ENCODE peak calls at places on chromosomes 4 and X, in five cellular contexts. I is Peyer's patch, Z is tibial nerve, X is HCT116, V is heart left ventricle. P is an unnamed sample.

GRCh38 chr4:41611881-41612871 is 74.2 kb downstream of the LIMCH1 start:
- DNase-seq in I (no peak), Z (peak; percentile 37), X (no peak), V (peak; percentile 68), P (peak; percentile 47)

GRCh38 chrX:72358313-72358712 is 52.6 kb upstream of the CITED1 start:
- DNase-seq in I (no peak), Z (no peak), X (no peak), V (no peak), P (no peak)

GRCh38 chr4:83112678-83113428 is 1.7 kb downstream of the PLAC8 start:
- DNase-seq in I (no peak), Z (no peak), X (no peak), V (no peak), P (no peak)

GRCh38 chr4:148441986-148442829 is at the start of gene NR3C2:
- DNase-seq in I (peak; percentile 98), Z (peak; percentile 99), X (peak; percentile 95), V (peak; percentile 100), P (peak; percentile 100)

GRCh38 chr4:46839128-46839527 is 69.9 kb downstream of the COX7B2 start:
- DNase-seq in I (no peak), Z (no peak), X (no peak), V (no peak), P (no peak)

GRCh38 chr4:144223654-144224053 is 83.1 kb upstream of the GYPA start:
- DNase-seq in I (no peak), Z (no peak), X (no peak), V (no peak), P (no peak)

GRCh38 chr4:109303141-109303499 is 662 bp upstream of the COL25A1 start:
- DNase-seq in I (no peak), Z (no peak), X (no peak), V (no peak), P (no peak)

GRCh38 chr4:158255727-158256324 is 45.5 kb downstream of the TMEM144 start:
- DNase-seq in I (no peak), Z (peak; percentile 47), X (peak; percentile 36), V (no peak), P (peak; percentile 9)

GRCh38 chr4:1408418-1408817 is 2.2 kb upstream of the NKX1-1 start:
- DNase-seq in I (peak; percentile 38), Z (no peak), X (no peak), V (no peak), P (peak; percentile 2)

GRCh38 chr4:6943870-6944195 is 34.2 kb downstream of the TBC1D14 start:
- DNase-seq in I (peak; percentile 47), Z (no peak), X (no peak), V (no peak), P (no peak)

GRCh38 chrX:2500681-2501151 is at the start of the genes DHRSX and ZBED1:
- DNase-seq in I (peak; percentile 71), Z (no peak), X (no peak), V (peak; percentile 59), P (no peak)

GRCh38 chrX:129230850-129231512 is 292.3 kb downstream of the SMARCA1 start:
- DNase-seq in I (no peak), Z (no peak), X (no peak), V (no peak), P (no peak)

GRCh38 chr4:23822181-23822580 is 67.7 kb downstream of the PPARGC1A start:
- DNase-seq in I (no peak), Z (no peak), X (no peak), V (no peak), P (no peak)

GRCh38 chr4:38678078-38678477 is 14.1 kb downstream of the KLF3 start:
- DNase-seq in I (no peak), Z (peak; percentile 42), X (no peak), V (no peak), P (no peak)

GRCh38 chr4:15457401-15458201 is 12.1 kb upstream of the CC2D2A start:
- DNase-seq in I (no peak), Z (no peak), X (no peak), V (no peak), P (no peak)

GRCh38 chr4:26365537-26366150 is 44.8 kb downstream of the RBPJ start:
- DNase-seq in I (no peak), Z (no peak), X (no peak), V (no peak), P (no peak)

GRCh38 chr4:43234626-43235025 is 342.1 kb downstream of the GRXCR1 start:
- DNase-seq in I (no peak), Z (no peak), X (no peak), V (no peak), P (no peak)

GRCh38 chr4:92791876-92792490 is 488.2 kb downstream of the GRID2 start:
- DNase-seq in I (no peak), Z (no peak), X (no peak), V (no peak), P (no peak)

GRCh38 chrX:39508300-39508692 is 589.5 kb downstream of the BCOR start:
- DNase-seq in I (no peak), Z (no peak), X (no peak), V (no peak), P (no peak)

GRCh38 chrX:98299785-98300184 is 1416.1 kb downstream of the RPA4 start:
- DNase-seq in I (no peak), Z (no peak), X (no peak), V (no peak), P (no peak)

GRCh38 chr4:99248714-99249113 is 29.7 kb upstream of the ADH6 start:
- DNase-seq in I (no peak), Z (no peak), X (no peak), V (no peak), P (no peak)

GRCh38 chr4:101977096-101977495 is 186.6 kb downstream of the BANK1 start:
- DNase-seq in I (no peak), Z (no peak), X (peak; percentile 92), V (no peak), P (peak; percentile 20)

GRCh38 chrX:124033821-124034220 is 72.3 kb downstream of the STAG2 start:
- DNase-seq in I (no peak), Z (no peak), X (no peak), V (no peak), P (no peak)

GRCh38 chr4:79174855-79175254 is 151.0 kb downstream of the NAA11 start:
- DNase-seq in I (no peak), Z (no peak), X (no peak), V (no peak), P (no peak)

GRCh38 chrX:72381439-72382198 is 75.9 kb upstream of the CITED1 start:
- DNase-seq in I (no peak), Z (no peak), X (no peak), V (no peak), P (no peak)

GRCh38 chr4:48112017-48112667 is 21.9 kb downstream of the TXK start:
- DNase-seq in I (no peak), Z (no peak), X (no peak), V (no peak), P (no peak)

GRCh38 chr4:60314367-60314766 is 885.8 kb upstream of the ADGRL3 start:
- DNase-seq in I (no peak), Z (no peak), X (no peak), V (no peak), P (no peak)

GRCh38 chrX:43940811-43941210 is 32.4 kb downstream of the NDP start:
- DNase-seq in I (no peak), Z (no peak), X (no peak), V (no peak), P (no peak)

GRCh38 chrX:9997041-9997440 is 29.9 kb downstream of the CLDN34 start:
- DNase-seq in I (no peak), Z (no peak), X (no peak), V (no peak), P (no peak)

GRCh38 chr4:7242766-7243165 is 50.4 kb downstream of the SORCS2 start:
- DNase-seq in I (no peak), Z (no peak), X (no peak), V (no peak), P (no peak)

GRCh38 chrX:21638311-21638710 is 19.8 kb downstream of the KLHL34 start:
- DNase-seq in I (no peak), Z (no peak), X (no peak), V (no peak), P (no peak)

GRCh38 chr4:111464251-111465045 is 680.8 kb upstream of the FAM241A start:
- DNase-seq in I (no peak), Z (no peak), X (no peak), V (no peak), P (no peak)

GRCh38 chr4:75514131-75514948 is at the start of the genes RCHY1 and THAP6:
- DNase-seq in I (peak; percentile 97), Z (peak; percentile 94), X (peak; percentile 96), V (peak; percentile 96), P (peak; percentile 95)
- TF ChIP-seq POLR2A in I (peak; percentile 89), Z (peak; percentile 86), X (peak; percentile 66), V (peak; percentile 83), P (peak; percentile 74)

GRCh38 chrX:132480581-132481203 is 8.1 kb downstream of the MBNL3 start:
- DNase-seq in I (peak; percentile 42), Z (no peak), X (no peak), V (no peak), P (peak; percentile 36)
- TF ChIP-seq POLR2A in I (no peak), Z (no peak), X (no peak), V (no peak), P (no peak)

GRCh38 chrX:121853762-121854613 is 806.6 kb downstream of the GLUD2 start:
- DNase-seq in I (no peak), Z (no peak), X (no peak), V (no peak), P (no peak)

GRCh38 chrX:121854614-121854911 is 807.2 kb downstream of the GLUD2 start:
- DNase-seq in I (no peak), Z (no peak), X (no peak), V (no peak), P (no peak)

DNA sequence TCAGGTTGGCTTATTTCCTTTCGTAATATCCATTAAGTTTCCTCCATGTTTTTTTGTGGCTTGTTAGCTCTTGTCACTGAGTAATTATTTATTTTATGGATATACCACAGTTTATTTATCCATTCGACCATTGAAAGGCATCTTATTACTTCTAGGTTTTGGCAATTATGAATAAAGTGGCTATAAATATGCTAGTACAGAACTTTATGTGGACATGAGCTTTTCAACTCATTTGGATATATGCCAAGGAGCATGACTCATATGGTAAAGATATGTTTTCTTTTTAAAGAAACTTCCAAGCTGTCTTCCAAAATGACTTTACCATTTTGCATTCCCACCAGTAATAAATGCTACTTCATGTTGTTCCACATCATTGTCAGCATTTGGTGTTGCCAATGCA is 803.6 kb downstream of the GLUD2 start:
- DNase-seq in I (no peak), Z (no peak), X (no peak), V (no peak), P (no peak)
- TF ChIP-seq POLR2A in I (no peak), Z (no peak), X (no peak), V (no peak), P (no peak)

DNA sequence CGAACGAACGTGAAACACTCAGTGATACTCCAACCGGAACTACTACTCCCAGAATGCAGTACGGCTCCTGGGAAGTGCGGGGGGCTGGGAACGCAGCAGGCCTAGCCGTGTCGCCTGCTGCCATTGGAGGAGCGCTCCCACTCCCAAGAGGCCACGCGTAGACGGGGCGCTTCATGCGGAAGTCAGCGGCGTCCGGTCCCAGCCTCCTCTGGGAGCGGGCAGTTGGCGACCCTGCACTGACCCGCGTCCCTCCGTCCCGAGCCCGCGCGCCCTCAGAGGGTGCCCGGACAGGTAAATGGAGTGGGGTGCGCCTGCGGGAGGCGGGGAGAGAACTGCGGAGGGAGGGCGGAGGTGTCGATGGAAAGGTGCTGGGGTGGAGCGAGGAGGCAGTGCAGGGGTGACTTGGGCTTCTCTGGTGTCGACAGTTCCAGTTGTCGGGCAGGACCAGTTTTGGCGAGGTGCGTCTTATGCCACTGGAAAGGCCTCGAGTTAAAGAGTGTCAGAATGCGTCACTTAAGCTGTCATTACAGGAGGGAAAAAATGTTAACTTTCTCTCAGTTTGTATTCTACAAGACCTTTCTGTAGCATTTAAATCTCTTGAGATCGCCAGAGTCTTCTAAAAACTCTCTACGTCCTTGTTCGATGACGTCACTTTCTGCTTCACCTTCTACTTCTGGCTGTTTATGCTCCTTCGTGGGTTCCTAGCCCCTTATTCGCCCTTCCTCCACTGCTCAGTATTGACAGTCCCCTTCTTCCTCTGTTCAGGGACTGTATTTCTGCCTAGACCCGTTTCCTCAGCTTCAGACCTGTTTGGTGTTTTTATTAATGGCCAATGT is at the start of gene VAMP7:
- DNase-seq in I (peak; percentile 87), Z (peak; percentile 69), X (peak; percentile 73), V (peak; percentile 87), P (peak; percentile 81)
- TF ChIP-seq POLR2A in I (peak; percentile 78), Z (peak; percentile 49), X (no peak), V (peak; percentile 73), P (peak; percentile 66)